ENCODE peak calls at places on chromosomes 2 and 18, in nine cellular contexts. T is fibroblast of lung, V is GM23338, I is uterus, H is PC-3, L is hepatocyte, E is A549, P is sigmoid colon, Y is pancreas. A is an unnamed sample. For H3K4me1, the result is how much of the 10 kb centered on the place peaks cover.

GRCh38 chr2:18584608-18584954 is 4.8 kb downstream of the NT5C1B start:
- DNase-seq in T (no peak), V (peak), I (no peak), H (no peak), L (no peak), E (no peak), P (no peak), Y (peak), A (no peak)

GRCh38 chr2:47307066-47307465 is 95.9 kb upstream of the MSH2 start:
- DNase-seq in T (peak), V (no peak), I (no peak), H (no peak), L (no peak), E (no peak), P (no peak), Y (no peak), A (no peak)

GRCh38 chr2:30252723-30253688 is 21.7 kb downstream of the LBH start:
- DNase-seq in T (peak), V (no peak), I (peak), H (peak), L (peak), E (peak), P (no peak), Y (no peak), A (no peak)

GRCh38 chr2:221571391-221572179 is 519 bp downstream of the EPHA4 start:
- DNase-seq in T (peak), V (peak), I (peak), H (peak), L (peak), E (peak), P (peak), Y (peak), A (no peak)

GRCh38 chr18:13436596-13436995 is 218.0 kb downstream of the LDLRAD4 start:
- DNase-seq in T (no peak), V (no peak), I (no peak), H (no peak), L (no peak), E (no peak), P (peak), Y (no peak), A (no peak)

GRCh38 chr2:208183526-208183925 is 6.3 kb downstream of the C2orf80 start:
- DNase-seq in T (no peak), V (peak), I (no peak), H (no peak), L (no peak), E (no peak), P (no peak), Y (no peak), A (no peak)

GRCh38 chr2:160635488-160635887 is 141.9 kb upstream of the RBMS1 start:
- DNase-seq in T (peak), V (no peak), I (no peak), H (no peak), L (no peak), E (no peak), P (no peak), Y (no peak), A (no peak)

GRCh38 chr2:216829533-216829932 is 30.3 kb downstream of the TNP1 start:
- DNase-seq in T (peak), V (no peak), I (peak), H (peak), L (peak), E (no peak), P (peak), Y (peak), A (no peak)

GRCh38 chr18:69935319-69936190 is 12.1 kb downstream of the CD226 start:
- DNase-seq in T (peak), V (no peak), I (no peak), H (no peak), L (peak), E (no peak), P (no peak), Y (no peak), A (no peak)

GRCh38 chr2:230226090-230226551 is 585 bp downstream of the SP140 start:
- DNase-seq in T (no peak), V (no peak), I (no peak), H (no peak), L (no peak), E (no peak), P (no peak), Y (no peak), A (no peak)

GRCh38 chr2:40283111-40283909 is 168.6 kb downstream of the SLC8A1 start:
- DNase-seq in T (no peak), V (no peak), I (no peak), H (no peak), L (no peak), E (no peak), P (no peak), Y (no peak), A (no peak)

GRCh38 chr2:32172870-32173269 is 7.2 kb downstream of the SLC30A6 start:
- DNase-seq in T (no peak), V (no peak), I (no peak), H (no peak), L (no peak), E (no peak), P (no peak), Y (no peak), A (no peak)

GRCh38 chr2:30628341-30628740 is 178.9 kb downstream of the CAPN13 start:
- DNase-seq in T (peak), V (no peak), I (no peak), H (no peak), L (no peak), E (no peak), P (no peak), Y (no peak), A (no peak)

GRCh38 chr2:136135924-136136906 is 18.3 kb upstream of the CXCR4 start:
- DNase-seq in T (peak), V (no peak), I (no peak), H (no peak), L (no peak), E (no peak), P (no peak), Y (no peak), A (no peak)

GRCh38 chr2:73284296-73285161 is at the start of gene FBXO41:
- DNase-seq in T (peak), V (peak), I (peak), H (peak), L (peak), E (peak), P (peak), Y (peak), A (no peak)

GRCh38 chr2:227390468-227391256 is 2.9 kb upstream of the SCYGR1 start:
- DNase-seq in T (no peak), V (no peak), I (no peak), H (no peak), L (no peak), E (no peak), P (no peak), Y (no peak), A (no peak)

GRCh38 chr2:28583899-28584553 is 88.2 kb downstream of the PLB1 start:
- DNase-seq in T (peak), V (no peak), I (peak), H (peak), L (peak), E (peak), P (peak), Y (no peak), A (no peak)

GRCh38 chr2:181285116-181285515 is 172.1 kb upstream of the ITGA4 start:
- DNase-seq in T (no peak), V (no peak), I (no peak), H (no peak), L (no peak), E (no peak), P (no peak), Y (no peak), A (no peak)

GRCh38 chr2:18551169-18551568 is 9.3 kb downstream of the RDH14 start:
- DNase-seq in T (no peak), V (no peak), I (no peak), H (peak), L (no peak), E (no peak), P (no peak), Y (no peak), A (no peak)

GRCh38 chr2:212013656-212014055 is 524.9 kb downstream of the ERBB4 start:
- DNase-seq in T (no peak), V (no peak), I (no peak), H (no peak), L (no peak), E (no peak), P (no peak), Y (no peak), A (no peak)

GRCh38 chr2:40169430-40169829 is 282.5 kb downstream of the SLC8A1 start:
- DNase-seq in T (no peak), V (no peak), I (no peak), H (peak), L (no peak), E (no peak), P (no peak), Y (no peak), A (no peak)

GRCh38 chr2:170737821-170738220 is 22.7 kb downstream of the SP5 start:
- DNase-seq in T (peak), V (no peak), I (no peak), H (peak), L (peak), E (no peak), P (no peak), Y (no peak), A (no peak)

GRCh38 chr2:188944442-188944841 is 29.7 kb upstream of the COL3A1 start:
- DNase-seq in T (no peak), V (no peak), I (no peak), H (no peak), L (no peak), E (no peak), P (no peak), Y (peak), A (no peak)

GRCh38 chr2:186883666-186884065 is 34.7 kb upstream of the ZSWIM2 start:
- DNase-seq in T (no peak), V (no peak), I (no peak), H (no peak), L (no peak), E (no peak), P (no peak), Y (no peak), A (no peak)

GRCh38 chr2:9941196-9941995 is 10.1 kb upstream of the GRHL1 start:
- DNase-seq in T (peak), V (peak), I (no peak), H (peak), L (peak), E (no peak), P (no peak), Y (no peak), A (peak)

GRCh38 chr2:153057743-153058142 is 339.3 kb downstream of the ARL6IP6 start:
- DNase-seq in T (no peak), V (no peak), I (no peak), H (no peak), L (no peak), E (no peak), P (no peak), Y (no peak), A (no peak)

DNA sequence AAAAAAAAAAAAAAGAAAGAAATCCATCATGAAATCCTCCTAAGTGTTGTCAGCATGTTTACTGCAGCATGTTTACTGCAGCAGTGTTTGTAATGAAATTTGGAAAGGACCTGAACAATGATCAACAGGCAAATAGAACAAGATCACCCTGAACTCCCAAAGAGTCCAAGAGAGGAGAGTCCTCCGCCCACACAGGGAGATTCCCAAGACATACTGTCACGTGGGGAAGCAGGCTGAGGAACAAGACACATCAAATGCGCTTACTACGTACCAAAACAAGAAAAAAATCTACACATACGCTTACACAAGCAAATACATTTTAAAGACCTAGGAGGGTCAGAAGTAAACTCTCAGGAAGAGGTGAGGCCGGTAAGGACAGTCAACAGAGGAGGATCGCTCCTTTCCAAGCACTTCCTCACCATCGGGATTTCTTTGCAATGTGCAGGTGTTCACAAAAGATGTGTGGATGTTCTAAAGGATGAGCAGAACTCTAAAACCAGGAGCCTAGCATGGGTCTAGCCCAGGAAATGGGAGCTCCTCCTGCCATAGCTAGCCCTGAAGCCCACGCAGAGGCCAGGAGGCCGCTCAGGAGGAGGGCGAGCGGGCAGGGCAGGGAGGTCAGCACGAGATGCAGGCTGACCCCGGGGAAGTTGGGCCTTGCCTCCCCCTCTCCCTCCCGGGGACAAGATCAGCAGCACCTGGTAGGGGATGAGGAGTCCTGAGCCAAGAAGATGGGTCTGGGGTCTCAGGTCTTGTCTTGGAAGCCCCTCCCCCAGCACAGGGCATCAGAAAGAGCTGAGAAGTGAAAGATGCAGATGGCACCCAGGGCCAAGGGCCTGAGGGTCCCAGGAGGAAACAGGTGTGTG is 66.4 kb downstream of the ZNF516 start:
- DNase-seq in T (peak), V (no peak), I (peak), H (no peak), L (no peak), E (no peak), P (peak), Y (no peak), A (no peak)
- H3K4me3 ChIP-seq in T (no peak), V (no peak), I (no peak), H (no peak), L (no peak), E (no peak), P (no peak), Y (no peak), A (no peak)

GRCh38 chr18:31976242-31976641 is 33.3 kb upstream of the TRAPPC8 start:
- DNase-seq in T (no peak), V (no peak), I (no peak), H (no peak), L (no peak), E (no peak), P (no peak), Y (no peak), A (no peak)

GRCh38 chr18:31978616-31979015 is 35.7 kb upstream of the TRAPPC8 start:
- DNase-seq in T (no peak), V (peak), I (no peak), H (no peak), L (no peak), E (no peak), P (no peak), Y (no peak), A (no peak)

GRCh38 chr18:31979714-31980113 is 36.8 kb upstream of the TRAPPC8 start:
- DNase-seq in T (no peak), V (no peak), I (no peak), H (no peak), L (no peak), E (no peak), P (no peak), Y (no peak), A (no peak)

GRCh38 chr18:31973929-31974546 is 31.1 kb upstream of the TRAPPC8 start:
- DNase-seq in T (no peak), V (peak), I (no peak), H (no peak), L (no peak), E (no peak), P (no peak), Y (no peak), A (no peak)

DNA sequence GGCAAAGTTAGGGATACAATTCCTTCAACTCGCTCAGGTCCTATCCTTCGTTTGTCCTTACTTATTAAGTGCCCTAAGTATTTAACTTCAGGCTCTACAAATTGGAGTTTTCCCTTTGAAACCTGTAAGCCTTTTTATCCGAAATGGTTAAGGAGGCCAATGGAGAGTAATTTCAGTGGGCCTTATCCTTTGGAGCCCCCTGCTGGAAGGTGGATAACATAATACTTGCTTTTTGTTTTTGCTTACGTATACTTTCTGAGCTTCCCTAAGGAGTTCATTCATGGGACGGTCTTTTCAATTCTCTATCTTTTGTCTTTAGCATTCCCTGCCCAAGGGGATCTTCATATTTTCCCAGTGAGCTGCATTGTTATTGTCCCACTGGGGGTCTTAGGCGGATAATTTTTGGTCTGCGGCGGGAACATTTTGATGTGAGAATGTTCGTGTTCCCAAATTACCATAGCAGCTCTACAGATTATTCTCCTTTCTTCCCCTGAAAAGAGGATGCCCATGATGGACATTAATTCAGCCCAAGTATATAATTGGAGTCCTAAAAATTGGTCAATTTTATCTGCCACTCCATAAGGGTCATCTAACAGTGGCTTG is 34.4 kb upstream of the TRAPPC8 start:
- DNase-seq in T (peak), V (peak), I (peak), H (peak), L (peak), E (peak), P (no peak), Y (no peak), A (no peak)
- TF ChIP-seq CTCF in T (peak), V (peak), I (peak), H (peak), L (peak), E (peak), P (peak), Y (peak), A (peak)

GRCh38 chr2:44718431-44718830 is 223.1 kb upstream of the SIX3 start:
- DNase-seq in T (no peak), V (no peak), I (no peak), H (no peak), L (no peak), E (no peak), P (no peak), Y (no peak), A (no peak)
- H3K4me1 ChIP-seq in T (under half), V (under half), I (under half), H (under half), L (under half), E (under half), P (under half), Y (under half), A (under half)

GRCh38 chr2:241036397-241036963 is 38.1 kb downstream of the SNED1 start:
- DNase-seq in T (peak), V (peak), I (no peak), H (peak), L (no peak), E (no peak), P (peak), Y (peak), A (peak)

GRCh38 chr2:241036964-241037421 is 38.6 kb downstream of the SNED1 start:
- DNase-seq in T (no peak), V (peak), I (no peak), H (no peak), L (no peak), E (no peak), P (peak), Y (no peak), A (no peak)

GRCh38 chr2:241035818-241036396 is 37.5 kb downstream of the SNED1 start:
- DNase-seq in T (no peak), V (peak), I (no peak), H (no peak), L (no peak), E (no peak), P (no peak), Y (no peak), A (no peak)

GRCh38 chr2:241038374-241039180 is 40.2 kb downstream of the SNED1 start:
- DNase-seq in T (no peak), V (no peak), I (no peak), H (no peak), L (no peak), E (no peak), P (peak), Y (no peak), A (no peak)

DNA sequence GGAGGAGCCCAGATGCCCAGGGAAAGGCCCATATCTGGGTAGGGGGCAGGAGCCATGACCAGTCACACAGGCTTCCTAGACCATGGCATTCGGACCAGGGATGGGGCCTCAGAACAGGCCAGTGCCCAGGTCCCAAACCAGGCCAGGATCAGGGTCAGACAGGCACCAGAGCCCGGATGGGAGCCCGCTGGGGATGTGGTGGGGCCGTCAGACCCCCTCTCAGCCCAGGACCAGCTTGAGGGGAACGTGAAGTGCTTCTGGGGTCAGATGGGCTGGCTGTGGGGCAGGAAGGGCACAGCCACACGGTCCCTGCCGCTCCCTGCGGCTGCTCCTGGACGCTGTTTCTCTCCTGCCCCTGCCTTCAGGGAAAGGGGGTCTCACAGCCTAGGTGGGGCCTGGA is 39.1 kb downstream of the SNED1 start:
- DNase-seq in T (no peak), V (no peak), I (no peak), H (no peak), L (no peak), E (no peak), P (no peak), Y (no peak), A (peak)
- H3K4me3 ChIP-seq in T (no peak), V (no peak), I (no peak), H (no peak), L (no peak), E (no peak), P (no peak), Y (no peak), A (no peak)

GRCh38 chr2:172456002-172456401 is 28.6 kb downstream of the ITGA6 start:
- DNase-seq in T (no peak), V (peak), I (no peak), H (peak), L (peak), E (no peak), P (no peak), Y (no peak), A (no peak)
- TF ChIP-seq CTCF in T (no peak), V (peak), I (no peak), H (no peak), L (no peak), E (no peak), P (no peak), Y (no peak), A (no peak)

GRCh38 chr2:68414862-68415261 is 49.8 kb downstream of the PLEK start:
- DNase-seq in T (no peak), V (peak), I (no peak), H (no peak), L (no peak), E (no peak), P (no peak), Y (no peak), A (no peak)
- H3K4me1 ChIP-seq in T (under half), V (under half), I (under half), H (under half), L (under half), E (under half), P (under half), Y (under half), A (under half)

DNA sequence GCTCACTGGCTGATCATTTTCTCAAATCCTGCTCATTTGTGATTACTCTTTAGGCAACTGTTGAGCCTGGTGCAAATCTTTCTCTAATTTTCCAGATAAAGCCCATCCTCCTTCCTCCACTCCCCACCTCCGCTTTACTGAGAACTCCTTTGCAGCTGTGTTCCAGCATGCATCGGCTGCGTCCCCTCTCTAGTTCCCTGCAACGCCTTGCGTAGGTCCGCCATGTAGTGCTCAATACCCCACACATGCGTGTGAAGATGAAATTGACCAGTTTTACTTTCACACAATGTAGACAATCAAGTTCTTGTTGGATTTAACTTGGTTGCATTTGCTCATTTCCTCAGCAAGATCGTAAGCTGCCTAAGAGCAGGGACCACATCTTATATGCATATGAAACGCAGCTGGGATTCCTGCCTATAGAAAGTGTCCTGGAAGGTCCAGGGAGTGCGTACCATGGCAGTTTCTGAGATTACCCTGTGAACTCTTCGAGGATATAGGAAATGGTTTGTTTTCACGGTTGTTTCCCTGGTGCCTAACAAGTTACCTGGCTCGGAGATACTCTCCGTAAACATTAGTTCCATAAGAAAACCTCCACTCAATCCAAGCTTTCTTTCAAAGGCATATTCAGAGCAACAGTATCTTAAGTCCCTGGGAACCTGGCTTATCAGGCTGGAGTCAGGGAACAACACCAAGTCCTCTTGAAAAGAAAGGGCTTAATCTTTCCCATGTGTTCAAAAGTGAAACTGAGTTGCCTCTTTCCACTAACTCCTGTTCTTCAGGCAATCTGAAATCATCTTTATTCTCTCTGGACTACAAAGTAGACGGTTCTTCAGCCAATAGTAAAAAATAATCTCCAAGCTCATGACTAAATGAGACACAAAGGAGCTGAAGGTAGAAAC is 766.3 kb upstream of the ID2 start:
- DNase-seq in T (no peak), V (peak), I (no peak), H (no peak), L (peak), E (no peak), P (no peak), Y (no peak), A (no peak)
- H3K4me3 ChIP-seq in T (no peak), V (no peak), I (no peak), H (no peak), L (no peak), E (no peak), P (peak), Y (no peak), A (no peak)